ENCODE peak calls at places on chromosomes 13 and 19, in ten cellular contexts. One of them, this sample, is unnamed.

GRCh38 chr13:113951246-113951999 is 22.5 kb downstream of the C13orf46 start:
- DNase-seq in naive thymus-derived CD4-positive, alpha-beta T cell: peak
- DNase-seq in NCI-H748 treated with DMSO at 0.1 percent for 48 hours: no peak
- DNase-seq in lung: peak
- DNase-seq in ACHN: no peak
- DNase-seq in hippocampal formation: peak
- DNase-seq in mucosa of gallbladder: peak
- DNase-seq in body of pancreas: peak
- DNase-seq in fibroblast of pulmonary artery: peak
- DNase-seq in CD4-positive, alpha-beta memory T cell: no peak
- DNase-seq in this sample: peak

GRCh38 chr13:110334841-110335490 is 27.9 kb downstream of the COL4A2 start:
- DNase-seq in naive thymus-derived CD4-positive, alpha-beta T cell: no peak
- DNase-seq in lung: no peak
- DNase-seq in NCI-H748 treated with DMSO at 0.1 percent for 48 hours: no peak
- DNase-seq in body of pancreas: no peak
- DNase-seq in mucosa of gallbladder: no peak
- DNase-seq in hippocampal formation: no peak
- DNase-seq in CD4-positive, alpha-beta memory T cell: no peak
- DNase-seq in ACHN: no peak
- DNase-seq in fibroblast of pulmonary artery: no peak
- DNase-seq in this sample: no peak

GRCh38 chr19:7924241-7924640 is 1.7 kb downstream of the CTXN1 start:
- DNase-seq in mucosa of gallbladder: no peak
- DNase-seq in hippocampal formation: no peak
- DNase-seq in CD4-positive, alpha-beta memory T cell: no peak
- DNase-seq in naive thymus-derived CD4-positive, alpha-beta T cell: no peak
- DNase-seq in body of pancreas: no peak
- DNase-seq in ACHN: no peak
- DNase-seq in lung: no peak
- DNase-seq in fibroblast of pulmonary artery: no peak
- DNase-seq in NCI-H748 treated with DMSO at 0.1 percent for 48 hours: no peak
- DNase-seq in this sample: no peak

GRCh38 chr19:679418-680286 is 3.5 kb downstream of the FSTL3 start:
- DNase-seq in CD4-positive, alpha-beta memory T cell: peak
- DNase-seq in lung: peak
- DNase-seq in ACHN: peak
- DNase-seq in fibroblast of pulmonary artery: peak
- DNase-seq in mucosa of gallbladder: peak
- DNase-seq in hippocampal formation: no peak
- DNase-seq in body of pancreas: peak
- DNase-seq in naive thymus-derived CD4-positive, alpha-beta T cell: peak
- DNase-seq in NCI-H748 treated with DMSO at 0.1 percent for 48 hours: no peak
- DNase-seq in this sample: peak

GRCh38 chr13:21826214-21827015 is 155.5 kb downstream of the FGF9 start:
- DNase-seq in fibroblast of pulmonary artery: no peak
- DNase-seq in ACHN: no peak
- DNase-seq in mucosa of gallbladder: no peak
- DNase-seq in naive thymus-derived CD4-positive, alpha-beta T cell: no peak
- DNase-seq in hippocampal formation: no peak
- DNase-seq in NCI-H748 treated with DMSO at 0.1 percent for 48 hours: no peak
- DNase-seq in body of pancreas: no peak
- DNase-seq in CD4-positive, alpha-beta memory T cell: no peak
- DNase-seq in lung: no peak
- DNase-seq in this sample: no peak

GRCh38 chr19:6100284-6100915 is 9.9 kb downstream of the RFX2 start:
- DNase-seq in naive thymus-derived CD4-positive, alpha-beta T cell: peak
- DNase-seq in mucosa of gallbladder: no peak
- DNase-seq in CD4-positive, alpha-beta memory T cell: peak
- DNase-seq in body of pancreas: no peak
- DNase-seq in NCI-H748 treated with DMSO at 0.1 percent for 48 hours: no peak
- DNase-seq in fibroblast of pulmonary artery: no peak
- DNase-seq in ACHN: no peak
- DNase-seq in hippocampal formation: no peak
- DNase-seq in lung: no peak
- DNase-seq in this sample: no peak

GRCh38 chr19:53394522-53394973 is 401 bp upstream of the ZNF765 start:
- DNase-seq in fibroblast of pulmonary artery: no peak
- DNase-seq in hippocampal formation: no peak
- DNase-seq in naive thymus-derived CD4-positive, alpha-beta T cell: no peak
- DNase-seq in ACHN: no peak
- DNase-seq in NCI-H748 treated with DMSO at 0.1 percent for 48 hours: no peak
- DNase-seq in body of pancreas: peak
- DNase-seq in mucosa of gallbladder: peak
- DNase-seq in lung: peak
- DNase-seq in CD4-positive, alpha-beta memory T cell: no peak
- DNase-seq in this sample: peak

GRCh38 chr19:45158503-45159026 is 2.2 kb downstream of the NKPD1 start:
- DNase-seq in CD4-positive, alpha-beta memory T cell: no peak
- DNase-seq in lung: no peak
- DNase-seq in hippocampal formation: no peak
- DNase-seq in NCI-H748 treated with DMSO at 0.1 percent for 48 hours: no peak
- DNase-seq in fibroblast of pulmonary artery: no peak
- DNase-seq in mucosa of gallbladder: no peak
- DNase-seq in body of pancreas: no peak
- DNase-seq in ACHN: no peak
- DNase-seq in naive thymus-derived CD4-positive, alpha-beta T cell: no peak
- DNase-seq in this sample: no peak

GRCh38 chr13:33057019-33057785 is 41.0 kb downstream of the KL start:
- DNase-seq in ACHN: peak
- DNase-seq in hippocampal formation: no peak
- DNase-seq in body of pancreas: no peak
- DNase-seq in mucosa of gallbladder: no peak
- DNase-seq in lung: no peak
- DNase-seq in fibroblast of pulmonary artery: peak
- DNase-seq in NCI-H748 treated with DMSO at 0.1 percent for 48 hours: peak
- DNase-seq in naive thymus-derived CD4-positive, alpha-beta T cell: no peak
- DNase-seq in CD4-positive, alpha-beta memory T cell: no peak
- DNase-seq in this sample: peak

GRCh38 chr13:27176772-27177171 is 5.2 kb upstream of the USP12 start:
- DNase-seq in NCI-H748 treated with DMSO at 0.1 percent for 48 hours: no peak
- DNase-seq in lung: no peak
- DNase-seq in ACHN: no peak
- DNase-seq in body of pancreas: no peak
- DNase-seq in naive thymus-derived CD4-positive, alpha-beta T cell: no peak
- DNase-seq in hippocampal formation: no peak
- DNase-seq in CD4-positive, alpha-beta memory T cell: no peak
- DNase-seq in mucosa of gallbladder: no peak
- DNase-seq in fibroblast of pulmonary artery: no peak
- DNase-seq in this sample: no peak

GRCh38 chr13:96629331-96629730 is 364.9 kb downstream of the OXGR1 start:
- DNase-seq in body of pancreas: no peak
- DNase-seq in ACHN: no peak
- DNase-seq in mucosa of gallbladder: no peak
- DNase-seq in fibroblast of pulmonary artery: peak
- DNase-seq in NCI-H748 treated with DMSO at 0.1 percent for 48 hours: no peak
- DNase-seq in CD4-positive, alpha-beta memory T cell: no peak
- DNase-seq in naive thymus-derived CD4-positive, alpha-beta T cell: no peak
- DNase-seq in lung: no peak
- DNase-seq in hippocampal formation: no peak
- DNase-seq in this sample: no peak

GRCh38 chr13:26785845-26786630 is 25.5 kb upstream of the GPR12 start:
- DNase-seq in lung: peak
- DNase-seq in mucosa of gallbladder: no peak
- DNase-seq in NCI-H748 treated with DMSO at 0.1 percent for 48 hours: peak
- DNase-seq in hippocampal formation: no peak
- DNase-seq in fibroblast of pulmonary artery: no peak
- DNase-seq in body of pancreas: peak
- DNase-seq in CD4-positive, alpha-beta memory T cell: peak
- DNase-seq in ACHN: no peak
- DNase-seq in naive thymus-derived CD4-positive, alpha-beta T cell: peak
- DNase-seq in this sample: no peak

GRCh38 chr19:53870485-53870844 is 2.8 kb downstream of the MYADM start:
- DNase-seq in CD4-positive, alpha-beta memory T cell: peak
- DNase-seq in hippocampal formation: no peak
- DNase-seq in naive thymus-derived CD4-positive, alpha-beta T cell: no peak
- DNase-seq in mucosa of gallbladder: peak
- DNase-seq in lung: no peak
- DNase-seq in fibroblast of pulmonary artery: no peak
- DNase-seq in ACHN: no peak
- DNase-seq in body of pancreas: no peak
- DNase-seq in NCI-H748 treated with DMSO at 0.1 percent for 48 hours: no peak
- DNase-seq in this sample: no peak

GRCh38 chr19:48842744-48843162 is 6.5 kb upstream of the HSD17B14 start:
- DNase-seq in hippocampal formation: peak
- DNase-seq in CD4-positive, alpha-beta memory T cell: peak
- DNase-seq in NCI-H748 treated with DMSO at 0.1 percent for 48 hours: peak
- DNase-seq in naive thymus-derived CD4-positive, alpha-beta T cell: peak
- DNase-seq in fibroblast of pulmonary artery: peak
- DNase-seq in mucosa of gallbladder: peak
- DNase-seq in ACHN: peak
- DNase-seq in body of pancreas: peak
- DNase-seq in lung: peak
- DNase-seq in this sample: peak

GRCh38 chr13:79227418-79227817 is 178.6 kb downstream of the RBM26 start:
- DNase-seq in body of pancreas: no peak
- DNase-seq in NCI-H748 treated with DMSO at 0.1 percent for 48 hours: peak
- DNase-seq in ACHN: no peak
- DNase-seq in naive thymus-derived CD4-positive, alpha-beta T cell: no peak
- DNase-seq in hippocampal formation: no peak
- DNase-seq in lung: no peak
- DNase-seq in CD4-positive, alpha-beta memory T cell: no peak
- DNase-seq in fibroblast of pulmonary artery: no peak
- DNase-seq in mucosa of gallbladder: no peak
- DNase-seq in this sample: no peak

GRCh38 chr13:26558074-26558805 is 757 bp downstream of the WASF3 start:
- DNase-seq in ACHN: no peak
- DNase-seq in fibroblast of pulmonary artery: peak
- DNase-seq in lung: no peak
- DNase-seq in CD4-positive, alpha-beta memory T cell: no peak
- DNase-seq in hippocampal formation: peak
- DNase-seq in NCI-H748 treated with DMSO at 0.1 percent for 48 hours: peak
- DNase-seq in naive thymus-derived CD4-positive, alpha-beta T cell: no peak
- DNase-seq in body of pancreas: peak
- DNase-seq in mucosa of gallbladder: no peak
- DNase-seq in this sample: no peak

GRCh38 chr19:32624410-32624809 is 43.4 kb downstream of the PDCD5 start:
- DNase-seq in naive thymus-derived CD4-positive, alpha-beta T cell: no peak
- DNase-seq in mucosa of gallbladder: no peak
- DNase-seq in CD4-positive, alpha-beta memory T cell: no peak
- DNase-seq in body of pancreas: no peak
- DNase-seq in lung: no peak
- DNase-seq in hippocampal formation: no peak
- DNase-seq in ACHN: no peak
- DNase-seq in fibroblast of pulmonary artery: peak
- DNase-seq in NCI-H748 treated with DMSO at 0.1 percent for 48 hours: no peak
- DNase-seq in this sample: no peak

GRCh38 chr13:109779074-109779473 is 7.3 kb downstream of the IRS2 start:
- DNase-seq in mucosa of gallbladder: no peak
- DNase-seq in NCI-H748 treated with DMSO at 0.1 percent for 48 hours: no peak
- DNase-seq in lung: no peak
- DNase-seq in body of pancreas: no peak
- DNase-seq in hippocampal formation: no peak
- DNase-seq in fibroblast of pulmonary artery: no peak
- DNase-seq in CD4-positive, alpha-beta memory T cell: peak
- DNase-seq in naive thymus-derived CD4-positive, alpha-beta T cell: peak
- DNase-seq in ACHN: no peak
- DNase-seq in this sample: no peak

GRCh38 chr13:49418206-49418605 is 25.7 kb downstream of the CAB39L start:
- DNase-seq in body of pancreas: no peak
- DNase-seq in naive thymus-derived CD4-positive, alpha-beta T cell: no peak
- DNase-seq in fibroblast of pulmonary artery: no peak
- DNase-seq in ACHN: no peak
- DNase-seq in NCI-H748 treated with DMSO at 0.1 percent for 48 hours: no peak
- DNase-seq in mucosa of gallbladder: no peak
- DNase-seq in CD4-positive, alpha-beta memory T cell: no peak
- DNase-seq in hippocampal formation: no peak
- DNase-seq in lung: no peak
- DNase-seq in this sample: no peak

GRCh38 chr19:45130888-45131615 is 29.7 kb downstream of the NKPD1 start:
- DNase-seq in lung: no peak
- DNase-seq in ACHN: peak
- DNase-seq in naive thymus-derived CD4-positive, alpha-beta T cell: no peak
- DNase-seq in fibroblast of pulmonary artery: no peak
- DNase-seq in body of pancreas: no peak
- DNase-seq in CD4-positive, alpha-beta memory T cell: no peak
- DNase-seq in NCI-H748 treated with DMSO at 0.1 percent for 48 hours: peak
- DNase-seq in mucosa of gallbladder: peak
- DNase-seq in hippocampal formation: peak
- DNase-seq in this sample: peak

GRCh38 chr19:7257148-7258041 is 36.8 kb downstream of the INSR start:
- DNase-seq in ACHN: no peak
- DNase-seq in NCI-H748 treated with DMSO at 0.1 percent for 48 hours: no peak
- DNase-seq in naive thymus-derived CD4-positive, alpha-beta T cell: no peak
- DNase-seq in body of pancreas: peak
- DNase-seq in fibroblast of pulmonary artery: peak
- DNase-seq in mucosa of gallbladder: peak
- DNase-seq in lung: peak
- DNase-seq in hippocampal formation: no peak
- DNase-seq in CD4-positive, alpha-beta memory T cell: no peak
- DNase-seq in this sample: peak

GRCh38 chr19:34828156-34828555 is 55.1 kb upstream of the ZNF599 start:
- DNase-seq in CD4-positive, alpha-beta memory T cell: no peak
- DNase-seq in mucosa of gallbladder: no peak
- DNase-seq in ACHN: no peak
- DNase-seq in fibroblast of pulmonary artery: no peak
- DNase-seq in body of pancreas: no peak
- DNase-seq in naive thymus-derived CD4-positive, alpha-beta T cell: no peak
- DNase-seq in NCI-H748 treated with DMSO at 0.1 percent for 48 hours: no peak
- DNase-seq in lung: no peak
- DNase-seq in hippocampal formation: no peak
- DNase-seq in this sample: no peak

GRCh38 chr19:6767357-6768235 is at the start of gene SH2D3A:
- DNase-seq in mucosa of gallbladder: peak
- DNase-seq in CD4-positive, alpha-beta memory T cell: peak
- DNase-seq in NCI-H748 treated with DMSO at 0.1 percent for 48 hours: peak
- DNase-seq in hippocampal formation: peak
- DNase-seq in naive thymus-derived CD4-positive, alpha-beta T cell: peak
- DNase-seq in ACHN: peak
- DNase-seq in body of pancreas: peak
- DNase-seq in fibroblast of pulmonary artery: peak
- DNase-seq in lung: peak
- DNase-seq in this sample: no peak

GRCh38 chr19:45468159-45468651 is 409 bp downstream of the FOSB start:
- DNase-seq in ACHN: no peak
- DNase-seq in fibroblast of pulmonary artery: no peak
- DNase-seq in body of pancreas: peak
- DNase-seq in mucosa of gallbladder: no peak
- DNase-seq in CD4-positive, alpha-beta memory T cell: no peak
- DNase-seq in NCI-H748 treated with DMSO at 0.1 percent for 48 hours: no peak
- DNase-seq in hippocampal formation: no peak
- DNase-seq in lung: peak
- DNase-seq in naive thymus-derived CD4-positive, alpha-beta T cell: peak
- DNase-seq in this sample: no peak

GRCh38 chr19:39082745-39083598 is 1.2 kb upstream of the ACP7 start:
- DNase-seq in body of pancreas: no peak
- DNase-seq in NCI-H748 treated with DMSO at 0.1 percent for 48 hours: no peak
- DNase-seq in ACHN: peak
- DNase-seq in naive thymus-derived CD4-positive, alpha-beta T cell: no peak
- DNase-seq in fibroblast of pulmonary artery: no peak
- DNase-seq in lung: no peak
- DNase-seq in hippocampal formation: peak
- DNase-seq in mucosa of gallbladder: no peak
- DNase-seq in CD4-positive, alpha-beta memory T cell: no peak
- DNase-seq in this sample: no peak

GRCh38 chr19:51719251-51719901 is 4.4 kb downstream of the HAS1 start:
- DNase-seq in body of pancreas: no peak
- DNase-seq in naive thymus-derived CD4-positive, alpha-beta T cell: no peak
- DNase-seq in lung: no peak
- DNase-seq in fibroblast of pulmonary artery: no peak
- DNase-seq in hippocampal formation: no peak
- DNase-seq in CD4-positive, alpha-beta memory T cell: no peak
- DNase-seq in ACHN: no peak
- DNase-seq in NCI-H748 treated with DMSO at 0.1 percent for 48 hours: no peak
- DNase-seq in mucosa of gallbladder: no peak
- DNase-seq in this sample: no peak

GRCh38 chr19:5564930-5565329 is 2.8 kb downstream of the TINCR start:
- DNase-seq in NCI-H748 treated with DMSO at 0.1 percent for 48 hours: no peak
- DNase-seq in naive thymus-derived CD4-positive, alpha-beta T cell: no peak
- DNase-seq in mucosa of gallbladder: no peak
- DNase-seq in ACHN: no peak
- DNase-seq in fibroblast of pulmonary artery: no peak
- DNase-seq in CD4-positive, alpha-beta memory T cell: no peak
- DNase-seq in lung: no peak
- DNase-seq in hippocampal formation: no peak
- DNase-seq in body of pancreas: no peak
- DNase-seq in this sample: no peak

GRCh38 chr19:3108775-3109174 is 14.6 kb downstream of the GNA11 start:
- DNase-seq in lung: peak
- DNase-seq in naive thymus-derived CD4-positive, alpha-beta T cell: peak
- DNase-seq in mucosa of gallbladder: peak
- DNase-seq in fibroblast of pulmonary artery: peak
- DNase-seq in CD4-positive, alpha-beta memory T cell: peak
- DNase-seq in ACHN: peak
- DNase-seq in hippocampal formation: peak
- DNase-seq in NCI-H748 treated with DMSO at 0.1 percent for 48 hours: no peak
- DNase-seq in body of pancreas: peak
- DNase-seq in this sample: peak